ENCODE peak calls at places on chromosomes 16 and 17, in five cellular contexts. One of them, this sample, is unnamed.

GRCh38 chr16:77450790-77451487 is 16.1 kb upstream of the ADAMTS18 start:
- DNase-seq in RCC 7860: no peak
- DNase-seq in DMS79: peak
- DNase-seq in iPS-NIHi11: no peak
- DNase-seq in gastrocnemius medialis: no peak
- DNase-seq in this sample: no peak

GRCh38 chr16:11076259-11077018 is 132.1 kb downstream of the CLEC16A start:
- DNase-seq in DMS79: no peak
- DNase-seq in RCC 7860: no peak
- DNase-seq in iPS-NIHi11: no peak
- DNase-seq in gastrocnemius medialis: no peak
- DNase-seq in this sample: no peak

GRCh38 chr16:85471469-85472431 is 141.4 kb upstream of the GSE1 start:
- DNase-seq in RCC 7860: no peak
- DNase-seq in gastrocnemius medialis: no peak
- DNase-seq in DMS79: peak
- DNase-seq in iPS-NIHi11: no peak
- DNase-seq in this sample: no peak

GRCh38 chr16:81181013-81181720 is 57.3 kb upstream of the BCO1 start:
- DNase-seq in iPS-NIHi11: peak
- DNase-seq in DMS79: peak
- DNase-seq in RCC 7860: peak
- DNase-seq in gastrocnemius medialis: peak
- DNase-seq in this sample: peak

GRCh38 chr17:38750044-38750311 is 1.8 kb upstream of the PCGF2 start:
- DNase-seq in RCC 7860: no peak
- DNase-seq in DMS79: no peak
- DNase-seq in iPS-NIHi11: no peak
- DNase-seq in gastrocnemius medialis: no peak
- DNase-seq in this sample: no peak

GRCh38 chr17:62600805-62601204 is 26.7 kb upstream of the MRC2 start:
- DNase-seq in gastrocnemius medialis: no peak
- DNase-seq in DMS79: no peak
- DNase-seq in RCC 7860: no peak
- DNase-seq in iPS-NIHi11: no peak
- DNase-seq in this sample: no peak

GRCh38 chr17:28579526-28579925 is 2.8 kb upstream of the ALDOC start:
- DNase-seq in gastrocnemius medialis: no peak
- DNase-seq in RCC 7860: no peak
- DNase-seq in DMS79: no peak
- DNase-seq in iPS-NIHi11: no peak
- DNase-seq in this sample: no peak

GRCh38 chr16:28846933-28847273 is 755 bp upstream of the TUFM start:
- DNase-seq in RCC 7860: no peak
- DNase-seq in DMS79: no peak
- DNase-seq in gastrocnemius medialis: no peak
- DNase-seq in iPS-NIHi11: no peak
- DNase-seq in this sample: no peak

GRCh38 chr17:8004899-8005298 is 2.5 kb downstream of the GUCY2D start:
- DNase-seq in RCC 7860: peak
- DNase-seq in DMS79: no peak
- DNase-seq in iPS-NIHi11: no peak
- DNase-seq in gastrocnemius medialis: no peak
- DNase-seq in this sample: no peak

GRCh38 chr17:7132511-7133094 is 18.0 kb upstream of the ASGR2 start:
- DNase-seq in iPS-NIHi11: peak
- DNase-seq in gastrocnemius medialis: no peak
- DNase-seq in RCC 7860: no peak
- DNase-seq in DMS79: no peak
- DNase-seq in this sample: no peak

GRCh38 chr16:70592106-70592571 is 54.2 kb upstream of the IL34 start:
- DNase-seq in gastrocnemius medialis: no peak
- DNase-seq in iPS-NIHi11: no peak
- DNase-seq in DMS79: no peak
- DNase-seq in RCC 7860: no peak
- DNase-seq in this sample: peak

GRCh38 chr16:11742041-11742535 is 569 bp downstream of the TXNDC11 start:
- DNase-seq in RCC 7860: peak
- DNase-seq in gastrocnemius medialis: no peak
- DNase-seq in iPS-NIHi11: peak
- DNase-seq in DMS79: no peak
- DNase-seq in this sample: peak

GRCh38 chr17:62706598-62707424 is 79.3 kb downstream of the MRC2 start:
- DNase-seq in DMS79: no peak
- DNase-seq in iPS-NIHi11: no peak
- DNase-seq in RCC 7860: no peak
- DNase-seq in gastrocnemius medialis: no peak
- DNase-seq in this sample: peak

GRCh38 chr17:64780096-64781012 is 118.2 kb upstream of the SMURF2 start:
- DNase-seq in iPS-NIHi11: peak
- DNase-seq in RCC 7860: no peak
- DNase-seq in DMS79: peak
- DNase-seq in gastrocnemius medialis: no peak
- DNase-seq in this sample: no peak

GRCh38 chr16:578870-579405 is 9.2 kb downstream of the PIGQ start:
- DNase-seq in RCC 7860: peak
- DNase-seq in gastrocnemius medialis: peak
- DNase-seq in iPS-NIHi11: peak
- DNase-seq in DMS79: no peak
- DNase-seq in this sample: peak

This sample was measured in tibial artery.